ENCODE peak calls at places on chromosomes 1 and 21, in ten cellular contexts. K is GM23248; Y is GM23338; H is fibroblast of lung; E is CD4-positive, CD25-positive, alpha-beta regulatory T cell; I is CD8-positive, alpha-beta T cell; S is transverse colon; F is adrenal gland; Z is upper lobe of right lung; Q is cardiac muscle cell. D is an unnamed sample.

GRCh38 chr1:57600424-57600823 is 176.6 kb upstream of the DAB1 start:
- DNase-seq in K (no peak), Y (peak; percentile 94), H (no peak), E (no peak), I (no peak), S (no peak), F (no peak), Z (no peak), Q (no peak), D (no peak)

GRCh38 chr1:248849637-248850036 is 9.2 kb downstream of the ZNF692 start:
- DNase-seq in K (no peak), Y (no peak), H (no peak), E (no peak), I (no peak), S (no peak), F (no peak), Z (no peak), Q (peak; percentile 24), D (no peak)

GRCh38 chr1:3270403-3271245 is 183.8 kb upstream of the ARHGEF16 start:
- DNase-seq in K (no peak), Y (no peak), H (no peak), E (no peak), I (no peak), S (no peak), F (peak; percentile 30), Z (no peak), Q (peak; percentile 38), D (no peak)

GRCh38 chr1:53605181-53605580 is 133.8 kb downstream of the GLIS1 start:
- DNase-seq in K (no peak), Y (no peak), H (no peak), E (no peak), I (no peak), S (no peak), F (no peak), Z (peak; percentile 38), Q (no peak), D (peak; percentile 6)

GRCh38 chr1:111730282-111730681 is 8.9 kb downstream of the INKA2 start:
- DNase-seq in K (no peak), Y (no peak), H (peak; percentile 29), E (no peak), I (peak; percentile 17), S (no peak), F (no peak), Z (no peak), Q (no peak), D (no peak)

GRCh38 chr1:155892801-155893200 is 18.3 kb downstream of the RIT1 start:
- DNase-seq in K (peak; percentile 83), Y (no peak), H (peak; percentile 84), E (no peak), I (no peak), S (no peak), F (no peak), Z (no peak), Q (no peak), D (no peak)

GRCh38 chr1:59204001-59204400 is 92.9 kb upstream of the FGGY start:
- DNase-seq in K (no peak), Y (no peak), H (no peak), E (no peak), I (no peak), S (peak; percentile 33), F (peak; percentile 54), Z (no peak), Q (no peak), D (peak; percentile 49)

GRCh38 chr1:3910769-3911520 is 10.9 kb upstream of the C1orf174 start:
- DNase-seq in K (peak; percentile 67), Y (peak; percentile 78), H (peak; percentile 41), E (peak; percentile 76), I (peak; percentile 85), S (peak; percentile 82), F (peak; percentile 71), Z (peak; percentile 89), Q (peak; percentile 80), D (peak; percentile 84)

GRCh38 chr1:111515291-111516007 is 12.0 kb upstream of the ADORA3 start:
- DNase-seq in K (peak; percentile 78), Y (peak; percentile 71), H (peak; percentile 72), E (no peak), I (no peak), S (peak; percentile 27), F (peak; percentile 77), Z (peak; percentile 79), Q (no peak), D (peak; percentile 53)

GRCh38 chr1:30525980-30526651 is 197.3 kb downstream of the MATN1 start:
- DNase-seq in K (peak; percentile 89), Y (no peak), H (peak; percentile 80), E (no peak), I (peak; percentile 25), S (no peak), F (peak; percentile 85), Z (peak; percentile 51), Q (peak; percentile 14), D (peak; percentile 9)

DNA sequence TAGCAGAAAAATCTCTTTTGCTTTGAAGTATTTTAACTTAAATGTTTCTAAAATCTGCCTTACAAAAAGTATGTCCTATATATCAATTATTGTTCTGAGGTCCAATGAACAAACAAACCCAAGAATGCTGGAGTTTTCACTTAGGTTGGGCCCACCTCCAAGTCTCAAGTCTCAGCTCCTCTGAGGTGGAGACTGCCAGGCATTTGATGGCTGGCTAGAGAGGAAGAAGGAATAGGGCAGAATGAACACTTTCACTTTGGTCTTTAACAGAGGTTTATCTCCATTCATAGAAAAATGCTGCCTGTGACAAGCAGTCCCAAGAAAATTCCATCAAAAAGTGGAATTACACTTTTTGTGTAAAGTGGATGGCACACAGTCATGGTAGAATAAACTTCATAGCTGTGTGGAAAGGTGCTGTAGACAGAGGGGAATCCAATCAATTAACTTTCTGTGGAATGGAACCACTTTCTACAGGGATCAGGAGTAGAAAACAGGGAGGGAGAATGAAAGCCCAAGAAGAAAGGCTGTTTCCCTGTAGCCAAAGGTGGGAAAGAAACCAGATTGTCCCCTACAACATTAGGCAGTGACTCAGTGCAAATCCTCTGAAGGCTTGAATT is 349.4 kb upstream of the RUNX1 start:
- DNase-seq in K (peak; percentile 30), Y (no peak), H (peak; percentile 41), E (no peak), I (no peak), S (no peak), F (no peak), Z (no peak), Q (no peak), D (no peak)
- H3K4me3 ChIP-seq in K (peak overlapping the region; percentile 19), Y (no peak overlapping the region), H (no peak overlapping the region), E (no peak overlapping the region), I (no peak overlapping the region), S (no peak overlapping the region), F (no peak overlapping the region), Z (no peak overlapping the region), Q (no peak overlapping the region), D (no peak overlapping the region)

GRCh38 chr1:41742219-41742618 is 176.5 kb downstream of the HIVEP3 start:
- DNase-seq in K (peak; percentile 90), Y (no peak), H (peak; percentile 89), E (no peak), I (no peak), S (no peak), F (no peak), Z (peak; percentile 15), Q (no peak), D (no peak)

GRCh38 chr1:41741244-41741643 is 177.5 kb downstream of the HIVEP3 start:
- DNase-seq in K (no peak), Y (no peak), H (no peak), E (no peak), I (no peak), S (no peak), F (no peak), Z (peak; percentile 44), Q (no peak), D (no peak)

GRCh38 chr1:41739061-41739955 is 179.4 kb downstream of the HIVEP3 start:
- DNase-seq in K (no peak), Y (no peak), H (no peak), E (peak; percentile 26), I (peak; percentile 61), S (peak; percentile 72), F (peak; percentile 79), Z (peak; percentile 93), Q (no peak), D (peak; percentile 23)

GRCh38 chr1:41740058-41740457 is 178.7 kb downstream of the HIVEP3 start:
- DNase-seq in K (no peak), Y (no peak), H (no peak), E (no peak), I (no peak), S (no peak), F (no peak), Z (peak; percentile 46), Q (no peak), D (no peak)

GRCh38 chr1:41740630-41741239 is 178.0 kb downstream of the HIVEP3 start:
- DNase-seq in K (no peak), Y (no peak), H (no peak), E (no peak), I (no peak), S (no peak), F (peak; percentile 37), Z (peak; percentile 52), Q (no peak), D (peak; percentile 27)
- H3K4me1 ChIP-seq in K (peaks cover 21% of the 10 kb centered on the region), Y (no peaks in the 10 kb centered on the region), H (peaks cover 17% of the 10 kb centered on the region), E (peaks cover 29% of the 10 kb centered on the region), I (peaks cover 30% of the 10 kb centered on the region), S (no peaks in the 10 kb centered on the region), F (peaks cover 30% of the 10 kb centered on the region), Z (peaks cover 40% of the 10 kb centered on the region), Q (peaks cover 11% of the 10 kb centered on the region), D (no peaks in the 10 kb centered on the region)

GRCh38 chr21:32599146-32599925 is 12.8 kb downstream of the CFAP298 start:
- DNase-seq in K (no peak), Y (no peak), H (no peak), E (no peak), I (no peak), S (no peak), F (peak; percentile 24), Z (no peak), Q (no peak), D (peak; percentile 65)

GRCh38 chr21:32605469-32605868 is 6.7 kb downstream of the CFAP298 start:
- DNase-seq in K (no peak), Y (no peak), H (no peak), E (no peak), I (no peak), S (no peak), F (no peak), Z (no peak), Q (no peak), D (no peak)

GRCh38 chr21:32604484-32604883 is 7.7 kb downstream of the CFAP298 start:
- DNase-seq in K (no peak), Y (peak; percentile 87), H (no peak), E (no peak), I (no peak), S (no peak), F (no peak), Z (no peak), Q (no peak), D (no peak)

GRCh38 chr21:32603131-32603530 is 9.0 kb downstream of the CFAP298 start:
- DNase-seq in K (no peak), Y (no peak), H (no peak), E (no peak), I (no peak), S (no peak), F (no peak), Z (no peak), Q (no peak), D (no peak)

GRCh38 chr21:32602099-32602498 is 10.1 kb downstream of the CFAP298 start:
- DNase-seq in K (no peak), Y (no peak), H (no peak), E (no peak), I (no peak), S (no peak), F (no peak), Z (no peak), Q (no peak), D (no peak)
- H3K36me3 ChIP-seq in K (peaks cover 15% of the 10 kb centered on the region), Y (peaks cover 32% of the 10 kb centered on the region), H (peaks cover 14% of the 10 kb centered on the region), E (peaks cover 66% of the 10 kb centered on the region), I (peaks cover 37% of the 10 kb centered on the region), S (peaks cover 36% of the 10 kb centered on the region), F (peaks cover 69% of the 10 kb centered on the region), Z (peaks cover 73% of the 10 kb centered on the region), Q (peaks cover 29% of the 10 kb centered on the region), D (peaks cover 21% of the 10 kb centered on the region)

GRCh38 chr1:90537606-90538362 is 179.3 kb downstream of the BARHL2 start:
- DNase-seq in K (no peak), Y (no peak), H (no peak), E (no peak), I (no peak), S (no peak), F (no peak), Z (no peak), Q (peak; percentile 36), D (no peak)
- H3K4me3 ChIP-seq in K (no peak overlapping the region), Y (no peak overlapping the region), H (no peak overlapping the region), E (no peak overlapping the region), I (no peak overlapping the region), S (no peak overlapping the region), F (no peak overlapping the region), Z (no peak overlapping the region), Q (no peak overlapping the region), D (no peak overlapping the region)